ENCODE peak calls at places on chromosomes 11 and 22, in four cellular contexts. H, Q, O and X are unnamed samples.

GRCh38 chr11:36041988-36042606 is 98.2 kb downstream of the LDLRAD3 start:
- DNase-seq in H (peak; percentile 53), Q (no peak), O (no peak), X (no peak)

GRCh38 chr11:124079631-124080318 is 35.5 kb upstream of the VWA5A start:
- DNase-seq in O (no peak), Q (no peak), H (peak; percentile 90), X (no peak)

GRCh38 chr22:28711820-28712777 is 29.5 kb downstream of the CHEK2 start:
- DNase-seq in H (no peak), Q (peak; percentile 97), O (no peak), X (no peak)

GRCh38 chr11:2444301-2445106 is at the start of the genes KCNQ1 and TRPM5:
- DNase-seq in Q (no peak), O (no peak), H (peak; percentile 48), X (peak; percentile 98)

GRCh38 chr11:57318178-57318577 is 6.6 kb downstream of the TNKS1BP1 start:
- DNase-seq in O (no peak), Q (no peak), H (no peak), X (no peak)

GRCh38 chr22:24420072-24420976 is 7.1 kb upstream of the ADORA2A start:
- DNase-seq in O (no peak), H (no peak), Q (peak; percentile 43), X (peak; percentile 56)

GRCh38 chr11:29214833-29215232 is 802.0 kb downstream of the KCNA4 start:
- DNase-seq in H (no peak), O (no peak), Q (no peak), X (no peak)

GRCh38 chr11:121063728-121064127 is 37.3 kb upstream of the TECTA start:
- DNase-seq in O (no peak), Q (peak; percentile 10), H (peak; percentile 7), X (no peak)

GRCh38 chr11:34833602-34834001 is 82.6 kb downstream of the APIP start:
- DNase-seq in O (no peak), H (no peak), Q (no peak), X (no peak)

GRCh38 chr11:94895971-94896370 is 77.4 kb downstream of the CWC15 start:
- DNase-seq in O (no peak), Q (no peak), H (no peak), X (no peak)

GRCh38 chr11:2772544-2773031 is 72.8 kb upstream of the KCNQ1OT1 start:
- DNase-seq in O (no peak), Q (no peak), H (no peak), X (no peak)

GRCh38 chr22:22166941-22167713 is 77.5 kb upstream of the VPREB1 start:
- DNase-seq in O (no peak), H (no peak), Q (no peak), X (no peak)

GRCh38 chr22:19811811-19812771 is 42.6 kb downstream of the GNB1L start:
- DNase-seq in O (no peak), Q (no peak), H (no peak), X (peak; percentile 84)

GRCh38 chr11:46051102-46051501 is 70.2 kb downstream of the PHF21A start:
- DNase-seq in H (no peak), Q (no peak), O (no peak), X (peak; percentile 22)

GRCh38 chr11:24163146-24163545 is 333.7 kb upstream of the LUZP2 start:
- DNase-seq in O (no peak), H (no peak), Q (no peak), X (no peak)

GRCh38 chr11:28969832-28970231 is 861.6 kb downstream of the METTL15 start:
- DNase-seq in Q (no peak), O (no peak), H (no peak), X (no peak)

GRCh38 chr11:131253142-131253884 is 117.1 kb upstream of the NTM start:
- DNase-seq in O (no peak), Q (no peak), H (no peak), X (no peak)

GRCh38 chr11:8068605-8069221 is 12.3 kb upstream of the TUB start:
- DNase-seq in Q (peak; percentile 47), O (no peak), H (peak; percentile 24), X (peak; percentile 70)

GRCh38 chr11:8719260-8720190 is 36.9 kb downstream of the RPL27A start:
- DNase-seq in O (no peak), H (no peak), Q (peak; percentile 48), X (no peak)

GRCh38 chr22:23275751-23276150 is 95.4 kb downstream of the BCR start:
- DNase-seq in H (peak; percentile 19), O (no peak), Q (no peak), X (no peak)

GRCh38 chr11:134164490-134165370 is 59.0 kb downstream of the NCAPD3 start:
- DNase-seq in Q (peak; percentile 6), H (no peak), O (no peak), X (no peak)

GRCh38 chr11:67282876-67283371 is 6.2 kb upstream of the ANKRD13D start:
- DNase-seq in H (no peak), O (no peak), Q (no peak), X (no peak)

GRCh38 chr11:119742263-119742861 is 13.4 kb upstream of the NECTIN1 start:
- DNase-seq in O (no peak), Q (no peak), H (no peak), X (peak; percentile 89)

GRCh38 chr11:75814369-75814685 is 683 bp upstream of the UVRAG start:
- DNase-seq in O (no peak), H (no peak), Q (no peak), X (no peak)
- TF ChIP-seq SMC3 in O (no peak), H (no peak), Q (no peak), X (no peak)

GRCh38 chr22:36425977-36426523 is 38.3 kb upstream of the MYH9 start:
- DNase-seq in O (no peak), H (peak; percentile 82), Q (peak; percentile 74), X (peak; percentile 57)

GRCh38 chr22:36419912-36420882 is 32.4 kb upstream of the MYH9 start:
- DNase-seq in H (no peak), O (no peak), Q (no peak), X (no peak)

GRCh38 chr22:36424901-36425579 is 37.3 kb upstream of the MYH9 start:
- DNase-seq in O (no peak), H (no peak), Q (no peak), X (no peak)

GRCh38 chr22:36422287-36423014 is 34.7 kb upstream of the MYH9 start:
- DNase-seq in O (no peak), H (no peak), Q (peak; percentile 90), X (no peak)

GRCh38 chr22:36423461-36424404 is 36.0 kb upstream of the MYH9 start:
- DNase-seq in Q (no peak), O (no peak), H (peak; percentile 75), X (no peak)
- TF ChIP-seq ZBTB33 in Q (no peak), O (no peak), H (peak; percentile 27), X (no peak)

GRCh38 chr11:11946180-11946579 is 62.2 kb downstream of the DKK3 start:
- DNase-seq in H (no peak), Q (no peak), O (no peak), X (no peak)
- TF ChIP-seq RAD21 in H (no peak), Q (no peak), O (no peak), X (no peak)

GRCh38 chr11:65640483-65641207 is 2.7 kb downstream of the SIPA1 start:
- DNase-seq in H (no peak), Q (no peak), O (no peak), X (no peak)
- TF ChIP-seq SMC3 in H (no peak), Q (no peak), O (no peak), X (no peak)

DNA sequence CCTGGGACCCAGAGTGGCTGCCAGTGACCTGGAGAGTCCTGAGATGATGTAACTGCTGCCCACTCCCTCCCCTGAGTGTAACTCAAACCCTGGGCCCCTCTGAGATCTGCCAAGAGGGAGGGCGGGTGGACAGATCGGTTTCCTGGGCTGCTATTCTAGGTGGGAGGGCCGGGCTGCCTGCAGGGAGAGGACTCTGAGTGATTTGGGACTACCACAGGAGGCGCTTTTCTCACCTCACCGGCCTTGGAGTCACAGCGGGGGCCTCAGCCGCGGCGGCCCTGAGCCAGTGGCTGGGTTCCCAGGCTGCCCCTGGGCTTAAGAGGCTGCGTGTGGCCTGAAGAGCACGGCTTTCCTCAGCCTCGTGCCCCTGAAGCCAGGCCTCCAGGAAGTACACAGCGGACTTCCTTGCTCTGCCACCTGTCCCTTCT is 11.4 kb downstream of the RELT start:
- DNase-seq in H (no peak), O (no peak), Q (no peak), X (no peak)
- TF ChIP-seq ZBTB33 in H (peak; percentile 84), O (peak; percentile 15), Q (no peak), X (no peak)

GRCh38 chr11:69892986-69893555 is 73.9 kb upstream of the FGF3 start:
- DNase-seq in O (no peak), Q (no peak), H (no peak), X (peak; percentile 88)

GRCh38 chr11:69891421-69892236 is 72.4 kb upstream of the FGF3 start:
- DNase-seq in O (no peak), H (no peak), Q (peak; percentile 66), X (no peak)

GRCh38 chr11:69890476-69890875 is 71.3 kb upstream of the FGF3 start:
- DNase-seq in H (no peak), Q (no peak), O (no peak), X (no peak)

GRCh38 chr11:69893631-69894030 is 74.4 kb upstream of the FGF3 start:
- DNase-seq in Q (no peak), O (no peak), H (no peak), X (no peak)

GRCh38 chr11:69892237-69892985 is 73.2 kb upstream of the FGF3 start:
- DNase-seq in O (no peak), H (peak; percentile 42), Q (peak; percentile 40), X (peak; percentile 73)
- TF ChIP-seq RAD21 in O (no peak), H (peak; percentile 37), Q (no peak), X (no peak)

DNA sequence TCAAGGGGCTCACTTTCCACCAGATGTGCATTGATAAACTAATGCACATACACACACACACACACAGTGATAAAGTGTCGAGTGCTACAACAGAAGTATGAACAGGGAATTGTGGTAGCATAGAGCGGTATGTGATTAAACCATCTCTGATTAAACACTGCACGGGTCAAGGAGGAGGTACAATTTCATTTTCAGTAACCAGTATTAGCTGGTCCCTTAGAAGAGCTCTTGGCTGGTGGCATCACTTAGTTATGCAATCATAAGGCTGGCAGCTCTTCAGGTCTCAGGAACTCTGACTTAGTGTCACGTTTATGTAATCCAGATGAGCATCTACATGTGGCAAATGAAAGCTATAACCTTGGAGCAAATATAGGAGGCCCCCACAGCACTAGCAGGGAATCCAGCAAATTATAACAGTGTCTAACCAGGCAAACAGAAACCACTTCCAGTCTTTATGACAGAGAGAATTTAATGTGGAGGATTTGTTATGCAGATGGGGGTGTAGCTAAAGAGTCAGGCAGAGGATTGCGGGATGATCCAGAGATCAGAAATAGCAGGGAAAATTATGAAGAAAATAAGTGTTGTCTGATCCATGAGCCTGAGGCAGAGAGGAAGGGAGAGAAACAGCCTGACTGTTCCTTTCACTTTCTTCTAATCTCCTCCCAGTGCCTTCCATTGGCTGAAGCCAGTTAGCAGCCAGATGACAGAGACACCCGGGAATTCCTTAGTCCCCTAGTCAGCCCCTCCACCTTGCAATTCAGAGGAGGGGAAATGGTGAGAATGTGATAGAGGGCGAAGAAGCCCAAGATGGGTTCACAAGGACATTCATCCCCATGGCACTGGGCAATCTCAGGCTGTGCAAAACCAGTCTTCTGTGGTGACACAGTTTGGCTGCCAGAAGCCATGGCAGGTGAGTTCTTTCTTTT is 533.1 kb upstream of the TENM4 start:
- DNase-seq in O (no peak), H (no peak), Q (no peak), X (no peak)
- TF ChIP-seq SMC3 in O (no peak), H (no peak), Q (no peak), X (no peak)

GRCh38 chr11:26944866-26945664 is 48.8 kb upstream of the FIBIN start:
- DNase-seq in O (no peak), Q (no peak), H (no peak), X (no peak)
- TF ChIP-seq ZBTB33 in O (no peak), Q (no peak), H (no peak), X (no peak)